ENCODE peak calls at places on chromosome 6, in eight cellular contexts. One of them, this sample, is unnamed.

GRCh38 chr6:15663057-15663638 is 320 bp upstream of the DTNBP1 start:
- DNase-seq in SK-N-SH: peak; percentile 97
- DNase-seq in upper lobe of left lung: no peak
- DNase-seq in H1: no peak
- DNase-seq in ovary: no peak
- DNase-seq in A549: peak; percentile 54
- DNase-seq in HepG2: no peak
- DNase-seq in sigmoid colon: no peak
- DNase-seq in this sample: no peak

GRCh38 chr6:112343375-112343774 is 3.8 kb upstream of the RFPL4B start:
- DNase-seq in SK-N-SH: no peak
- DNase-seq in upper lobe of left lung: no peak
- DNase-seq in H1: no peak
- DNase-seq in ovary: no peak
- DNase-seq in A549: no peak
- DNase-seq in HepG2: no peak
- DNase-seq in sigmoid colon: no peak
- DNase-seq in this sample: no peak

GRCh38 chr6:137210903-137211302 is 8.3 kb downstream of the IFNGR1 start:
- DNase-seq in SK-N-SH: no peak
- DNase-seq in upper lobe of left lung: no peak
- DNase-seq in H1: no peak
- DNase-seq in ovary: no peak
- DNase-seq in A549: no peak
- DNase-seq in HepG2: no peak
- DNase-seq in sigmoid colon: no peak
- DNase-seq in this sample: no peak

GRCh38 chr6:89110288-89110687 is 7.6 kb downstream of the SRSF12 start:
- DNase-seq in SK-N-SH: no peak
- DNase-seq in upper lobe of left lung: no peak
- DNase-seq in H1: no peak
- DNase-seq in ovary: no peak
- DNase-seq in A549: no peak
- DNase-seq in HepG2: no peak
- DNase-seq in sigmoid colon: no peak
- DNase-seq in this sample: no peak

GRCh38 chr6:144279484-144280150 is 5.5 kb upstream of the UTRN start:
- DNase-seq in SK-N-SH: no peak
- DNase-seq in upper lobe of left lung: no peak
- DNase-seq in H1: no peak
- DNase-seq in ovary: no peak
- DNase-seq in A549: no peak
- DNase-seq in HepG2: no peak
- DNase-seq in sigmoid colon: no peak
- DNase-seq in this sample: no peak

GRCh38 chr6:5726976-5727718 is 279.6 kb downstream of the NRN1 start:
- DNase-seq in SK-N-SH: no peak
- DNase-seq in upper lobe of left lung: no peak
- DNase-seq in H1: no peak
- DNase-seq in ovary: no peak
- DNase-seq in A549: no peak
- DNase-seq in HepG2: no peak
- DNase-seq in sigmoid colon: no peak
- DNase-seq in this sample: no peak

GRCh38 chr6:52216932-52217331 is 27.4 kb downstream of the IL17F start:
- DNase-seq in SK-N-SH: no peak
- DNase-seq in upper lobe of left lung: no peak
- DNase-seq in H1: no peak
- DNase-seq in ovary: no peak
- DNase-seq in A549: no peak
- DNase-seq in HepG2: no peak
- DNase-seq in sigmoid colon: no peak
- DNase-seq in this sample: no peak

GRCh38 chr6:117545161-117545595 is 57.1 kb downstream of the GOPC start:
- DNase-seq in SK-N-SH: no peak
- DNase-seq in upper lobe of left lung: no peak
- DNase-seq in H1: no peak
- DNase-seq in ovary: no peak
- DNase-seq in A549: no peak
- DNase-seq in HepG2: peak; percentile 85
- DNase-seq in sigmoid colon: no peak
- DNase-seq in this sample: no peak

GRCh38 chr6:34610819-34611477 is 54.8 kb upstream of the SPDEF start:
- DNase-seq in SK-N-SH: no peak
- DNase-seq in upper lobe of left lung: no peak
- DNase-seq in H1: no peak
- DNase-seq in ovary: no peak
- DNase-seq in A549: peak; percentile 69
- DNase-seq in HepG2: peak; percentile 31
- DNase-seq in sigmoid colon: no peak
- DNase-seq in this sample: no peak

GRCh38 chr6:136510299-136510698 is 39.9 kb downstream of the MAP7 start:
- DNase-seq in SK-N-SH: no peak
- DNase-seq in upper lobe of left lung: no peak
- DNase-seq in H1: peak; percentile 28
- DNase-seq in ovary: no peak
- DNase-seq in A549: no peak
- DNase-seq in HepG2: no peak
- DNase-seq in sigmoid colon: no peak
- DNase-seq in this sample: no peak

DNA sequence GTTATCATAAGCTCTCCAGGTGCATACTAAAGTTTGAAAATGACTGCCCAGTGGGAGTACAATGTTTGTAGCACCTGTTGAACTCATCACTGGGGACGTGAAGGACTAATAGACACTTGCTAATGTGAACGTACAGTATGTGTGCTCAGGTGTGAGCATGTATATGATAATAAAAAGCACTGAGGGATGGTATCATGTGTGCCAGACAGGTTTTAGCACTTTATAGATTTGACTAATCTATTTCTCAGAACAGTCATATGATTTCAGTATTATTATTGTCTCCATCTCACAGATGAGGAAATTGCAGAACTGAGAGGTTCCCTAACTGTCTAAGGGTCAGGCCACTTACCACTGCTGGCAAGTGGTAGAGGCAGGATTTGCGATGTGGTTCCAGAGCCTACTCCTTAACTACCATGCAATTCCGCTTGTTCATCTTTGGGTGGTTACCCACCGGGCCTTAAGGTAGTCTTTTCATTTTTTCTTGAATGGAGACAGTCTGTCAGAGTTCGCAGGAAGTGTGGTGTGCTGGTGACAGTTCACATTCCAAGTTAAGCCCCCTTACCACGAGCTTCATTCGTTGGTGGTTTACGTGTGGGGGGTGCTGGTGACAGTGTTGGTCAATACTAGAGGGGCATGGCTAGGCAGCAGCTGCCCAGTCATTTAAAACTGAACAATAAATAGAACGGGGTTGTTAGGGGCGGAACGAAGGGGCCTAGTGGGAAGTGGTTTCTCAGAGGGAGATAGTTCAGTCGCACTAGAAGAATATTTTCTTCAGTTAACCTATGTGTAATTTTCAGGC is 46.8 kb downstream of the RREB1 start:
- DNase-seq in SK-N-SH: no peak
- DNase-seq in upper lobe of left lung: no peak
- DNase-seq in H1: peak; percentile 35
- DNase-seq in ovary: no peak
- DNase-seq in A549: no peak
- DNase-seq in HepG2: no peak
- DNase-seq in sigmoid colon: no peak
- DNase-seq in this sample: no peak
- TF ChIP-seq EP300 in SK-N-SH: no peak
- TF ChIP-seq EP300 in upper lobe of left lung: no peak
- TF ChIP-seq EP300 in H1: no peak
- TF ChIP-seq EP300 in ovary: no peak
- TF ChIP-seq EP300 in A549: no peak
- TF ChIP-seq EP300 in HepG2: no peak
- TF ChIP-seq EP300 in sigmoid colon: no peak
- TF ChIP-seq EP300 in this sample: no peak

DNA sequence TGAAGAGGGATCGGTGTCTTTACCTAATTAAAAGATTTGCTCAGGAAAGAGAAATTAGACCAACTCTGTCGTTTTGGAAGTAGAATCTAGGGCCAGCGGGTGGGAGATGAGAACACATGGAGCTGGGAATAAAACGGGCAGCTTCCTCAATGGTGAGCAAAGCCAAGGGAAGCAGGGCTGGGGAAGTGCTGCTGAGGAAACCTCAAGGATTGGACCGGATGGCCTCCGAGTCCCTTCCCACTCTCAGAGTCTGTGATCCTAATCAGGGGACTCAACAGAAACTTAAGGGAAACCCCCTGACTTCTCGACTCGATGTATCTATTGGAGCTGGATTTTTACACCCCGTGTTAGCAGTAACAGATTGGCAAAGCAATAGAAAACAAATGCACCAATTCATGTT is 10.8 kb downstream of the GCNT2 start:
- DNase-seq in SK-N-SH: no peak
- DNase-seq in upper lobe of left lung: peak; percentile 31
- DNase-seq in H1: no peak
- DNase-seq in ovary: no peak
- DNase-seq in A549: no peak
- DNase-seq in HepG2: no peak
- DNase-seq in sigmoid colon: no peak
- DNase-seq in this sample: no peak
- H3K4me1 ChIP-seq in SK-N-SH: no peaks in the 10 kb centered on the region
- H3K4me1 ChIP-seq in upper lobe of left lung: peaks cover 17% of the 10 kb centered on the region
- H3K4me1 ChIP-seq in H1: peaks cover 8% of the 10 kb centered on the region
- H3K4me1 ChIP-seq in ovary: no peaks in the 10 kb centered on the region
- H3K4me1 ChIP-seq in A549: peaks cover 24% of the 10 kb centered on the region
- H3K4me1 ChIP-seq in HepG2: peaks cover 37% of the 10 kb centered on the region
- H3K4me1 ChIP-seq in sigmoid colon: no peaks in the 10 kb centered on the region
- H3K4me1 ChIP-seq in this sample: peaks cover 7% of the 10 kb centered on the region

DNA sequence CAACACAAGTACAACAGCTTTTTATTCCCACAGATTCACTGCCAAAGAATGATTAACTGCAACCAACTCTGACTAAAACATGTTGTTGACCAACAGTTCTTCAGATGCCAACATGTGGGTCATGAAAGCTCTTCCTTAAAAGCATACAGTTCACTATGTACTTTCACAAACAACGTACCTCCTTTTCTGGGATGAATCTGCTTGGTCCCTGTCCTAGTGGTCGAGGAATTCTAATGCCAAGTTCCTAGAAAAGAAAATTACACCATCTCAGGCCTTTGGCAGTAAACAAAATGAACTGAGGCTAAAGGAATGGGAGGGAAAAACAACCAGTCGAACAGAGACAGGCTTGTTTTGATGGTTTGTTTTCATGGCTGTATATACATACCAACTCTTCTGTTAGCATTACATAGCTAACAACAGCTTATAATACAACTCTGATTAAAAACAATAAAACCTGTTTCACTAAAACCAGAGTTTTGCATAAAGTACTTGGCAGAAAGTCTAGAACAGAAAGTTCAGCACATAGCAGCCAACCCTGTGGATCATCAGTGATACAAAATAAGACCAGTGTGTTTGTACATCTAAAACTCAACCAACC is 92.4 kb downstream of the SESN1 start:
- DNase-seq in SK-N-SH: no peak
- DNase-seq in upper lobe of left lung: no peak
- DNase-seq in H1: no peak
- DNase-seq in ovary: no peak
- DNase-seq in A549: no peak
- DNase-seq in HepG2: no peak
- DNase-seq in sigmoid colon: no peak
- DNase-seq in this sample: no peak
- TF ChIP-seq EP300 in SK-N-SH: no peak
- TF ChIP-seq EP300 in upper lobe of left lung: no peak
- TF ChIP-seq EP300 in H1: no peak
- TF ChIP-seq EP300 in ovary: peak; percentile 71
- TF ChIP-seq EP300 in A549: no peak
- TF ChIP-seq EP300 in HepG2: no peak
- TF ChIP-seq EP300 in sigmoid colon: no peak
- TF ChIP-seq EP300 in this sample: peak; percentile 52

DNA sequence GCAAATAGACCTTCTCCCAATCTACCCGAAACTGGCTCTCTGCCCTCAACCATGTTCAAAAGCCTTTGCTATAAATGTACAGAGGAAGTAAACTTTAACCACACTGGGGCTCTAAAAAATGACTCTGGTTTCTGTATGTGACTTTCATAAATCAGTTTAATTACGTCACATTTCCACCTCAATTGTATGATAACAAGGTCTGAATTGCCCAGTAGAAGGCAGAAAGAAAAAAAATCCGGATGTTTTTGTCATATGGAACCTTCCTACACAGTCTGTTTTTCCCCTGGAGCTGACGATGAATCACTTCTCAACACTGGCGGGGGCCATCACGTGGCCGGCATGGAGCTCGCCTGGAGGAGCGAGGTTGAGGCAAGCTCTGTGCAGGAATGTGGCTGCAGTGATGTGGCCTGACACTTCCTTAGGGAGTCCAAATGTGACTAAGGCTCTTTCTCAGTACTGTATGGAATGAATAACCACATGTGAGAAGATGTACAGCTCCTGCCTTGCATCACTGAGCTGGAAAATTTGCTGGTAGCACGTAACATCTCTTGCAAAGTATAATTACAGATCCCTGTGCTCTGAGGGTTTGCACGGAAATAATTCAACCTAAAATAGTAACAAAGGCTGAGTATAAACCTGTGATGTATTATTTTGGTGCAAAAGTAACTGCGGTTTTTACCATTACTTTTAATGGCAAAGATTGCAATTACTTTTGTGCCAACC is 58.5 kb upstream of the SNX9 start:
- DNase-seq in SK-N-SH: no peak
- DNase-seq in upper lobe of left lung: peak; percentile 87
- DNase-seq in H1: no peak
- DNase-seq in ovary: peak; percentile 72
- DNase-seq in A549: peak; percentile 88
- DNase-seq in HepG2: peak; percentile 77
- DNase-seq in sigmoid colon: peak; percentile 95
- DNase-seq in this sample: peak; percentile 94
- H3K4me1 ChIP-seq in SK-N-SH: peaks cover 32% of the 10 kb centered on the region
- H3K4me1 ChIP-seq in upper lobe of left lung: peaks cover 29% of the 10 kb centered on the region
- H3K4me1 ChIP-seq in H1: peaks cover 17% of the 10 kb centered on the region
- H3K4me1 ChIP-seq in ovary: peaks cover 10% of the 10 kb centered on the region
- H3K4me1 ChIP-seq in A549: peaks cover 51% of the 10 kb centered on the region
- H3K4me1 ChIP-seq in HepG2: peaks cover 52% of the 10 kb centered on the region
- H3K4me1 ChIP-seq in sigmoid colon: no peaks in the 10 kb centered on the region
- H3K4me1 ChIP-seq in this sample: peaks cover 57% of the 10 kb centered on the region

This sample was measured in suprapubic skin.